ENCODE peak calls at places on chromosomes 12 and 14, in nine cellular contexts. F is transverse colon, U is stomach, T is testis, J is A549, K is erythroblast, V is gastrocnemius medialis, Z is body of pancreas, S is uterus. H is an unnamed sample.

GRCh38 chr14:80278293-80279037 is 67.2 kb upstream of the DIO2 start:
- DNase-seq in V (peak), F (no peak), K (no peak), S (no peak), Z (peak), U (peak), J (peak), T (no peak), H (no peak)

GRCh38 chr14:33118653-33119052 is 180.0 kb downstream of the NPAS3 start:
- DNase-seq in V (no peak), Z (no peak), T (no peak), U (no peak), F (no peak), K (no peak), S (no peak), J (no peak), H (no peak)

GRCh38 chr14:44988694-44989093 is 26.7 kb downstream of the TOGARAM1 start:
- DNase-seq in T (no peak), Z (no peak), S (no peak), F (no peak), K (no peak), J (no peak), V (peak), U (no peak), H (no peak)

GRCh38 chr14:58815781-58816297 is 178.1 kb downstream of the DACT1 start:
- DNase-seq in T (no peak), K (no peak), Z (no peak), J (no peak), F (no peak), U (no peak), V (no peak), S (no peak), H (no peak)

GRCh38 chr12:75650989-75651695 is 139.7 kb upstream of the KRR1 start:
- DNase-seq in S (peak), K (no peak), Z (no peak), V (no peak), J (no peak), T (peak), F (no peak), U (no peak), H (no peak)

GRCh38 chr12:59044791-59045190 is 124.5 kb upstream of the LRIG3 start:
- DNase-seq in U (no peak), Z (no peak), K (no peak), V (no peak), T (no peak), S (no peak), F (no peak), J (no peak), H (no peak)

GRCh38 chr12:62435337-62436163 is 31.1 kb upstream of the MON2 start:
- DNase-seq in V (no peak), K (peak), T (peak), Z (peak), F (peak), U (peak), J (peak), S (peak), H (peak)

GRCh38 chr14:100532154-100532915 is 54.9 kb downstream of the BEGAIN start:
- DNase-seq in T (peak), S (peak), U (peak), V (no peak), F (no peak), K (no peak), J (no peak), Z (peak), H (no peak)

GRCh38 chr14:89957791-89958190 is 2.1 kb downstream of the TDP1 start:
- DNase-seq in F (no peak), J (no peak), S (no peak), U (no peak), Z (no peak), T (no peak), V (no peak), K (peak), H (no peak)

GRCh38 chr14:22515961-22516360 is 73.1 kb downstream of the DAD1 start:
- DNase-seq in T (no peak), K (no peak), U (no peak), S (no peak), J (no peak), F (no peak), Z (no peak), V (no peak), H (no peak)

GRCh38 chr12:88600272-88600671 is 20.0 kb upstream of the KITLG start:
- DNase-seq in Z (no peak), T (no peak), K (no peak), F (no peak), V (no peak), U (no peak), J (peak), S (no peak), H (no peak)

GRCh38 chr14:78448483-78449094 is 278.4 kb downstream of the NRXN3 start:
- DNase-seq in T (peak), J (peak), K (peak), S (no peak), U (peak), F (peak), V (peak), Z (peak), H (peak)

GRCh38 chr12:28063355-28063885 is 90.9 kb upstream of the PTHLH start:
- DNase-seq in K (no peak), T (no peak), S (no peak), Z (no peak), J (no peak), U (no peak), F (no peak), V (no peak), H (no peak)

GRCh38 chr14:32565256-32565655 is 236.2 kb downstream of the AKAP6 start:
- DNase-seq in V (no peak), S (no peak), T (no peak), F (no peak), U (no peak), K (no peak), Z (no peak), J (no peak), H (no peak)

GRCh38 chr12:19093218-19093617 is 36.3 kb upstream of the PLEKHA5 start:
- DNase-seq in Z (no peak), S (no peak), V (no peak), K (no peak), U (no peak), J (no peak), F (no peak), T (no peak), H (no peak)

GRCh38 chr12:110563702-110564470 is 19.2 kb downstream of the PPTC7 start:
- DNase-seq in F (no peak), V (no peak), S (no peak), U (no peak), Z (no peak), K (no peak), T (peak), J (no peak), H (no peak)

GRCh38 chr12:48903982-48904411 is 21.3 kb downstream of the FKBP11 start:
- DNase-seq in F (peak), U (peak), V (peak), J (peak), S (peak), Z (peak), T (peak), K (peak), H (peak)

GRCh38 chr12:124359671-124360581 is 65.0 kb downstream of the RFLNA start:
- DNase-seq in K (no peak), T (peak), F (peak), S (peak), V (peak), J (no peak), U (peak), Z (peak), H (no peak)

GRCh38 chr14:94320243-94320642 is 2.9 kb downstream of the SERPINA6 start:
- DNase-seq in S (no peak), F (peak), J (peak), K (no peak), U (no peak), V (no peak), Z (no peak), T (no peak), H (no peak)

GRCh38 chr14:93089501-93090269 is 26.0 kb downstream of the ITPK1 start:
- DNase-seq in Z (no peak), S (no peak), T (no peak), U (no peak), K (no peak), V (no peak), F (no peak), J (no peak), H (no peak)

GRCh38 chr14:65462411-65462810 is 49.9 kb downstream of the FUT8 start:
- DNase-seq in K (no peak), Z (no peak), U (no peak), T (no peak), S (no peak), J (no peak), F (no peak), V (no peak), H (no peak)

GRCh38 chr14:60807247-60807646 is 72.7 kb downstream of the MNAT1 start:
- DNase-seq in S (no peak), K (no peak), U (no peak), V (no peak), Z (no peak), T (no peak), J (no peak), F (no peak), H (no peak)

GRCh38 chr14:72686832-72687231 is 207.1 kb downstream of the DPF3 start:
- DNase-seq in J (no peak), T (no peak), Z (no peak), K (peak), U (no peak), V (no peak), S (no peak), F (no peak), H (no peak)

GRCh38 chr12:22083167-22083566 is 37.1 kb downstream of the CMAS start:
- DNase-seq in S (no peak), T (no peak), F (no peak), J (peak), V (no peak), K (peak), Z (no peak), U (no peak), H (no peak)

GRCh38 chr14:100605706-100606686 is 18.8 kb upstream of the BEGAIN start:
- DNase-seq in J (no peak), K (no peak), F (no peak), V (peak), Z (no peak), S (no peak), T (peak), U (no peak), H (peak)

GRCh38 chr12:68620528-68620927 is 9.8 kb downstream of the RAP1B start:
- DNase-seq in Z (no peak), J (no peak), K (peak), V (no peak), S (no peak), T (no peak), U (no peak), F (no peak), H (no peak)

GRCh38 chr12:122943196-122943595 is 23.1 kb downstream of the ABCB9 start:
- DNase-seq in U (no peak), Z (no peak), V (no peak), J (no peak), T (no peak), S (no peak), F (no peak), K (no peak), H (no peak)

GRCh38 chr12:88505696-88506095 is 74.6 kb downstream of the KITLG start:
- DNase-seq in T (no peak), Z (no peak), U (no peak), J (no peak), K (no peak), F (no peak), S (no peak), V (no peak), H (no peak)

GRCh38 chr12:30154996-30155730 is 371.4 kb upstream of the TMTC1 start:
- DNase-seq in J (no peak), V (no peak), T (no peak), U (no peak), K (no peak), Z (no peak), F (no peak), S (no peak), H (no peak)

GRCh38 chr12:109264095-109264942 is 44.8 kb downstream of the FOXN4 start:
- DNase-seq in K (peak), Z (peak), F (peak), V (peak), U (peak), T (peak), S (peak), J (peak), H (peak)

GRCh38 chr14:101246894-101247853 is 314.1 kb upstream of the DIO3 start:
- DNase-seq in F (no peak), Z (peak), V (no peak), T (no peak), J (no peak), S (no peak), K (no peak), U (peak), H (no peak)

GRCh38 chr14:75361751-75362433 is 65.9 kb upstream of the JDP2 start:
- DNase-seq in T (peak), S (peak), Z (no peak), J (no peak), F (no peak), U (no peak), V (peak), K (no peak), H (no peak)

GRCh38 chr12:89529738-89530137 is 3.9 kb upstream of the POC1B start:
- DNase-seq in S (no peak), V (no peak), K (peak), F (no peak), Z (no peak), U (no peak), T (no peak), J (peak), H (no peak)

GRCh38 chr14:74658535-74659130 is 46.6 kb upstream of the LTBP2 start:
- DNase-seq in U (no peak), K (no peak), Z (no peak), V (no peak), J (no peak), S (no peak), T (no peak), F (no peak), H (no peak)

GRCh38 chr14:88388741-88389282 is 3.4 kb downstream of the SPATA7 start:
- DNase-seq in K (no peak), J (peak), F (no peak), Z (no peak), V (no peak), T (no peak), U (no peak), S (no peak), H (no peak)

GRCh38 chr14:88386395-88386794 is 938 bp downstream of the SPATA7 start:
- DNase-seq in K (peak), U (no peak), Z (no peak), S (no peak), J (no peak), T (no peak), V (no peak), F (no peak), H (no peak)

GRCh38 chr14:88380405-88380804 is 5.1 kb upstream of the SPATA7 start:
- DNase-seq in T (no peak), K (no peak), V (no peak), J (peak), Z (no peak), F (no peak), S (no peak), U (no peak), H (no peak)

GRCh38 chr14:88384653-88385205 is 728 bp upstream of the SPATA7 start:
- DNase-seq in Z (no peak), S (peak), K (peak), F (no peak), V (peak), U (no peak), J (no peak), T (no peak), H (no peak)

DNA sequence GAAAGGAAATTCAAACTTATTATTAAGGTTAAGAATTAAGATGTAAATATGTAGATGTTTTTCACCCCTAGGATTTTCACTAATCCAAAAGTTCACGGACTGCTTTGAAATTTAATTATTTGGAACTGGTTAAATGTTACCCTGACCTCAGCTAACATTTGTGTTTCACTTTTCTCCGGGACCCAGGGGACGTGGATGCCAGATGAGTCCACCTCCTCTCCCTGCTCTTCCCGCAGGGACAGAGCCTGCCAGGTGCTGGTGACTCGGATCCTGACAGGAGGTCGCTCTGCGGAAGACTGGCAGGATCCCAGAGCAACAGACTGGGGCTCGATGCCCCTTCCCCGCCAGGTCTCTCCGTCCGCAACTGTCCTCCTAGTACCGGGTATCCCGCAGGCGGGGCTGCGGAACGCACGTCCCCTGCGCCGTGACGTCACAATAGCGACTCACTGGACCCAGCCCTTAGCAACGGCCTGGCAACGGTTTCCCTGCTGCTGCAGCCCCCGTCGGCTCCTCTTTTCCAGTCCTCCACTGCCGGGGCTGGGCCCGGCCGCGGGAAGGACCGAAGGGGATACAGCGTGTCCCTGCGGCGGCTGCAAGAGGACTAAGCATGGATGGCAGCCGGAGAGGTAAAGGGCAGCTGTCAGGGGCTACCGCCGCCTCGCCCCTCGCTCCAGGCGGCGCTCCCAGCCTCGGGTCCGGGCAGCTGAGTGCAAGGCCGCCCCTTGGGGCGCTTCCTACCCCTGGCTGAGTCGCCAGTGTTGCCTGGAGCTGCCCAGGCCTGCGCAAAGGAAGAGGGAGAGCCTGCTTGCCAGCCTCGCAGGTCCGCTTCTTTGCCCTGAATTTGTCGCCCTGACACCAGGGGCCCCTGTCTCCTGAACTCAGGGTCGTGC is at the start of gene SPATA7:
- DNase-seq in J (peak), S (peak), T (peak), K (peak), U (peak), F (peak), Z (peak), V (peak), H (peak)
- TF ChIP-seq POLR2A in J (peak), S (peak), T (peak), K (peak), U (peak), F (peak), Z (peak), V (peak), H (peak)

GRCh38 chr12:93245543-93245942 is 132.2 kb upstream of the NUDT4 start:
- DNase-seq in U (no peak), S (no peak), V (no peak), Z (no peak), T (no peak), K (no peak), J (no peak), F (peak), H (peak)
- TF ChIP-seq POLR2A in U (no peak), S (no peak), V (no peak), Z (no peak), T (no peak), K (no peak), J (no peak), F (no peak), H (no peak)

DNA sequence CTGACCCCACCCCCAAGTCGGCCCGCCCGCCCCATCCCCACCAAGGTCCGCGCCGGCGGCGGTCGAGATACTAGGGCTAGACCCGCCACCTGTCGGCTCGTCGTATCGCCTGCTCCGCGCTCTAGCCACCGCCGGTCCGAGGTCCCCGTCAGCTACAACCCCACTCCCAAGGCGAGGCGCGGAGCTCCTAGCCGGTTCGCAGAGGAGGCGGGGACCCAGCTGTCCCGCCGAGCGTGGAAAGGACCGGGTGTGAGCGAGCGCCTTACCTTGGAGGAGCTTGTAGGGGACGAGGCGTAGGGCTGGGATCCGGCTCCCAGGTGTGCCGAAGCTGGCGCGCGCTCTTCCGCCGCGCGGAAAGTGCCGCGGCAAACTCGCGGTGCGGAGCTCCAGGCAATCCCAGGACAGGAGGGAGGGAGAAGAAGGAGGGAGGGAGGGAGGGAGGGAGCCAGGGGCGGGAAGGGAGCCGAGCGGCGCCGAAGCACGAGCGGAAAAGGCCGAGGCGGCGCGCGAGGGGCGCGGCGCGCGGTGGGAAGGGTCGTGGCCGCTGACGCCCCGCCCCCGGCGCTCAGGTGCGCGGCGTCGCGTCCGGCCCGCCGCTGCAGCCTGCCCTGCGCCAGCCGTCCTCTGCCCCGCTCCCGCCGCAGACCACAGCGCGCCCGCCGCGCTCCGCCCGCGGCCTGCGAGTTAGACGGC is at the start of gene PAWR:
- DNase-seq in T (peak), F (peak), Z (peak), K (peak), J (peak), V (no peak), U (peak), S (peak), H (peak)
- TF ChIP-seq POLR2A in T (no peak), F (peak), Z (peak), K (no peak), J (peak), V (no peak), U (no peak), S (peak), H (peak)

GRCh38 chr12:57744777-57745484 is at the start of gene TSPAN31:
- DNase-seq in V (peak), S (peak), U (peak), J (peak), T (peak), F (peak), Z (peak), K (peak), H (peak)

GRCh38 chr12:57746025-57746424 is 1.2 kb downstream of the TSPAN31 start:
- DNase-seq in T (no peak), S (no peak), K (no peak), F (no peak), V (no peak), U (no peak), Z (no peak), J (no peak), H (no peak)

GRCh38 chr12:57744194-57744776 is 554 bp upstream of the TSPAN31 start:
- DNase-seq in U (peak), V (peak), K (peak), T (peak), F (peak), J (peak), S (peak), Z (peak), H (peak)

GRCh38 chr12:57743769-57744168 is 1.1 kb upstream of the TSPAN31 start:
- DNase-seq in T (no peak), J (no peak), K (no peak), S (no peak), V (no peak), Z (no peak), U (no peak), F (no peak), H (no peak)

DNA sequence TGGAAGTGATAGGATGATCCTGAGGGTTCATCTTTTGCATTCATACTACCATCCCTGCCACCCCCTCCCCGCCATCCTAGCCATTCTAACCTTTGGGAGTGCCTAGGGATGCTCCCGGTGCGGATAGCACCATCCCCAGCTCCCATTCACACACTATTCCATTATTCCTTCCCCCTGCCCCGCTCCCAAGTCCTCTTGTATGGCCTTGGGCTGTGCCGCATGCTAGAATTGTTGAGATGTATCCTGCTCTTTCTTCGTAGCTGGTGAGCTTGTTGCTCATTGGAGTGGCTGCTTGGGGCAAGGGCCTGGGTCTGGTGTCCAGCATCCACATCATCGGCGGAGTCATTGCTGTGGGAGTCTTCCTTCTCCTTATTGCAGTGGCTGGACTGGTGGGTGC is 644 bp downstream of the TSPAN31 start:
- DNase-seq in V (no peak), Z (no peak), J (no peak), T (no peak), F (no peak), U (no peak), S (no peak), K (no peak), H (no peak)
- TF ChIP-seq POLR2A in V (no peak), Z (no peak), J (peak), T (no peak), F (no peak), U (no peak), S (no peak), K (peak), H (no peak)